ENCODE peak calls at places on chromosomes 6 and 20, in seven cellular contexts. M is mesendoderm, W is neuronal stem cell, T is mesenchymal stem cell, F is H9, L is trophoblast cell, I is H1. H is an unnamed sample.

GRCh38 chr6:26272171-26272631 is 92.8 kb upstream of the BTN3A2 start:
- DNase-seq in M (peak), L (peak), T (no peak), F (peak), W (peak), I (no peak), H (no peak)

GRCh38 chr6:146594495-146594894 is 4.3 kb upstream of the ADGB start:
- DNase-seq in I (no peak), L (no peak), W (no peak), M (no peak), T (no peak), F (no peak), H (no peak)

GRCh38 chr6:51855310-51856082 is 231.9 kb downstream of the PKHD1 start:
- DNase-seq in F (peak), I (peak), M (peak), L (peak), T (peak), W (peak), H (peak)

GRCh38 chr6:161837449-161837735 is 563.5 kb upstream of the AGPAT4 start:
- DNase-seq in F (no peak), M (no peak), W (no peak), I (no peak), L (no peak), T (peak), H (no peak)

GRCh38 chr6:42199106-42199981 is 4.6 kb upstream of the GUCA1B start:
- DNase-seq in F (no peak), W (no peak), T (peak), L (no peak), I (no peak), M (no peak), H (peak)

GRCh38 chr6:122200441-122200840 is 199.0 kb upstream of the HSF2 start:
- DNase-seq in I (no peak), L (no peak), M (no peak), F (no peak), T (no peak), W (no peak), H (no peak)

GRCh38 chr6:79946242-79946641 is 1.1 kb downstream of the ELOVL4 start:
- DNase-seq in L (no peak), F (peak), M (peak), W (peak), I (no peak), T (peak), H (peak)

GRCh38 chr6:47836639-47837038 is 54.8 kb downstream of the OPN5 start:
- DNase-seq in M (no peak), W (no peak), I (no peak), F (no peak), L (no peak), T (no peak), H (no peak)

GRCh38 chr6:11525468-11526155 is 11.9 kb upstream of the TMEM170B start:
- DNase-seq in L (peak), I (no peak), M (no peak), W (no peak), T (peak), F (no peak), H (peak)

GRCh38 chr6:20826378-20826777 is 292.1 kb downstream of the CDKAL1 start:
- DNase-seq in W (no peak), I (no peak), T (peak), L (no peak), M (no peak), F (no peak), H (peak)

GRCh38 chr6:23183846-23184245 is 614.5 kb downstream of the HDGFL1 start:
- DNase-seq in I (no peak), F (no peak), T (no peak), W (no peak), L (no peak), M (peak), H (no peak)

GRCh38 chr6:158481612-158482473 is 78.0 kb upstream of the TMEM181 start:
- DNase-seq in I (no peak), W (no peak), F (no peak), T (peak), M (peak), L (no peak), H (peak)

GRCh38 chr6:2387445-2387844 is 142.0 kb upstream of the GMDS start:
- DNase-seq in T (no peak), W (no peak), F (no peak), M (no peak), L (no peak), I (no peak), H (no peak)

GRCh38 chr6:132763269-132763668 is 5.6 kb upstream of the VNN2 start:
- DNase-seq in M (peak), W (no peak), L (no peak), T (peak), F (no peak), I (no peak), H (no peak)

GRCh38 chr6:493840-494239 is 102.3 kb downstream of the IRF4 start:
- DNase-seq in I (no peak), T (no peak), F (no peak), W (no peak), L (no peak), M (no peak), H (no peak)

GRCh38 chr6:144580039-144580438 is 294.9 kb downstream of the UTRN start:
- DNase-seq in I (no peak), L (no peak), M (no peak), T (no peak), W (no peak), F (no peak), H (no peak)

GRCh38 chr6:163725008-163725941 is 310.8 kb downstream of the QKI start:
- DNase-seq in W (no peak), M (no peak), F (no peak), L (peak), I (no peak), T (no peak), H (no peak)

GRCh38 chr20:35842361-35842760 is 70.5 kb downstream of the PHF20 start:
- DNase-seq in I (no peak), M (no peak), F (no peak), T (no peak), L (no peak), W (no peak), H (no peak)

GRCh38 chr6:10495014-10495413 is 26.1 kb upstream of the GCNT2 start:
- DNase-seq in W (no peak), F (no peak), L (no peak), M (no peak), I (no peak), T (no peak), H (no peak)

GRCh38 chr6:136288566-136289326 is 900 bp downstream of the BCLAF1 start:
- DNase-seq in M (peak), I (no peak), T (peak), W (peak), F (peak), L (peak), H (peak)

GRCh38 chr6:161542581-161542980 is 268.7 kb upstream of the AGPAT4 start:
- DNase-seq in I (no peak), F (no peak), W (no peak), M (no peak), L (no peak), T (no peak), H (no peak)

GRCh38 chr20:39038047-39038446 is 75.9 kb downstream of the DHX35 start:
- DNase-seq in F (no peak), W (no peak), I (no peak), T (no peak), L (no peak), M (no peak), H (no peak)

GRCh38 chr20:13320702-13321101 is 99.6 kb downstream of the ISM1 start:
- DNase-seq in F (no peak), M (no peak), W (no peak), I (no peak), T (no peak), L (no peak), H (no peak)

GRCh38 chr6:81562169-81562568 is 190.3 kb downstream of the TENT5A start:
- DNase-seq in W (no peak), F (no peak), L (no peak), I (no peak), M (no peak), T (peak), H (peak)

GRCh38 chr6:170007468-170008240 is 256.2 kb downstream of the ERMARD start:
- DNase-seq in I (no peak), W (peak), L (no peak), M (peak), F (peak), T (no peak), H (no peak)

GRCh38 chr6:170008386-170008785 is 257.0 kb downstream of the ERMARD start:
- DNase-seq in L (no peak), F (peak), I (no peak), W (no peak), T (no peak), M (no peak), H (no peak)

GRCh38 chr6:170004585-170005210 is 253.3 kb downstream of the ERMARD start:
- DNase-seq in I (no peak), M (peak), W (no peak), F (peak), T (no peak), L (no peak), H (no peak)

GRCh38 chr6:170005680-170006470 is 254.5 kb downstream of the ERMARD start:
- DNase-seq in I (no peak), M (no peak), L (no peak), F (peak), T (no peak), W (no peak), H (no peak)

GRCh38 chr6:170006524-170007467 is 255.4 kb downstream of the ERMARD start:
- DNase-seq in W (peak), L (peak), I (peak), T (no peak), F (peak), M (peak), H (no peak)
- H3K4ac ChIP-seq in W (no peak), L (no peak), I (peak), T (no peak), F (no peak), M (no peak), H (no peak)

GRCh38 chr20:62890444-62890843 is 28.8 kb upstream of the TCFL5 start:
- DNase-seq in I (no peak), L (no peak), T (no peak), W (no peak), M (no peak), F (no peak), H (no peak)
- H3K4ac ChIP-seq in I (no peak), L (no peak), T (no peak), W (no peak), M (no peak), F (no peak), H (no peak)

DNA sequence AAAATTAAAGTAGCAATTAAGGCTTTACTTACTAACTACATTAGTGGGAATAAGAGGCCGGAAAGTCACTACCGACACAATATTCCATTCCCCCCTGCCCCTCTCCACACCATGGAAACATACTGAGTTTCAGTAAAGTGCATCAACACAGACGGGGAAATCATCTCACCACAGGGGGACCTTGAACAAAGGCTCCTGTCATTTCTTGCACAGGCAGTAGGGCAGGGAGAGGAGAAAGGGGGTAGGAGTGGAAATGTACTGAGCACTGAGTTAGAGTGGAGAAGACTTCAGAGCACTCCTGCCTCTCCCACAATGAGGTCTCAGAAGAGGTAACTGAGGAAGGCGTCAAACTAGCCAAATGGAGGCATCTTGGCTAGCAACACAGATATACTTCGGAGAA is 1426.9 kb upstream of the EYS start:
- DNase-seq in T (no peak), F (peak), W (no peak), L (no peak), I (no peak), M (peak), H (no peak)
- H3K4ac ChIP-seq in T (no peak), F (no peak), W (no peak), L (no peak), I (no peak), M (no peak), H (no peak)

GRCh38 chr6:104986625-104987024 is 29.7 kb downstream of the LIN28B start:
- DNase-seq in W (no peak), F (no peak), M (no peak), I (no peak), L (peak), T (no peak), H (no peak)

GRCh38 chr6:104983296-104983695 is 26.4 kb downstream of the LIN28B start:
- DNase-seq in F (no peak), M (no peak), T (no peak), I (no peak), L (peak), W (no peak), H (no peak)

GRCh38 chr6:104987218-104987617 is 30.3 kb downstream of the LIN28B start:
- DNase-seq in L (peak), F (no peak), W (no peak), I (no peak), M (peak), T (no peak), H (no peak)

GRCh38 chr6:104983776-104984175 is 26.9 kb downstream of the LIN28B start:
- DNase-seq in L (peak), T (no peak), I (no peak), F (no peak), W (no peak), M (no peak), H (no peak)

GRCh38 chr6:104984831-104985230 is 27.9 kb downstream of the LIN28B start:
- DNase-seq in I (no peak), F (no peak), W (no peak), M (no peak), L (no peak), T (no peak), H (no peak)
- H3K4ac ChIP-seq in I (no peak), F (no peak), W (no peak), M (no peak), L (no peak), T (no peak), H (no peak)

GRCh38 chr6:102415891-102416290 is 1022.4 kb downstream of the GRIK2 start:
- DNase-seq in L (no peak), F (no peak), T (no peak), I (no peak), W (no peak), M (no peak), H (no peak)
- H3K4ac ChIP-seq in L (no peak), F (no peak), T (no peak), I (no peak), W (no peak), M (no peak), H (no peak)

GRCh38 chr6:98212468-98212867 is 621.9 kb upstream of the POU3F2 start:
- DNase-seq in T (no peak), I (no peak), L (no peak), M (no peak), W (no peak), F (no peak), H (no peak)
- H3K4ac ChIP-seq in T (no peak), I (no peak), L (no peak), M (no peak), W (no peak), F (no peak), H (no peak)

GRCh38 chr6:74557236-74557635 is 648.6 kb downstream of the COL12A1 start:
- DNase-seq in L (no peak), M (no peak), T (no peak), F (no peak), I (no peak), W (no peak), H (no peak)
- H3K4ac ChIP-seq in L (no peak), M (no peak), T (no peak), F (no peak), I (no peak), W (no peak), H (no peak)

H was measured in IMR-90.